ENCODE peak calls at places on chromosomes 13 and 19, in five cellular contexts. U is neural crest cell; C is RWPE1; N is NCI-H82; K is CD8-positive, alpha-beta T cell. E is an unnamed sample.

GRCh38 chr19:2027361-2027760 is 11.8 kb upstream of the BTBD2 start:
- DNase-seq in U (no peak), C (no peak), N (no peak), K (no peak), E (no peak)

GRCh38 chr13:69477451-69477850 is 630.2 kb upstream of the ATXN8OS start:
- DNase-seq in U (no peak), C (no peak), N (no peak), K (no peak), E (no peak)

GRCh38 chr13:29948246-29948645 is 97.8 kb upstream of the UBL3 start:
- DNase-seq in U (no peak), C (no peak), N (peak; percentile 85), K (no peak), E (no peak)

GRCh38 chr19:6983448-6983847 is 37.8 kb downstream of the MBD3L2B start:
- DNase-seq in U (no peak), C (no peak), N (no peak), K (no peak), E (no peak)

GRCh38 chr13:25679154-25679553 is 307.4 kb downstream of the ATP8A2 start:
- DNase-seq in U (no peak), C (no peak), N (no peak), K (no peak), E (no peak)

GRCh38 chr19:5106361-5106760 is 137.4 kb downstream of the KDM4B start:
- DNase-seq in U (no peak), C (no peak), N (peak; percentile 35), K (no peak), E (no peak)

GRCh38 chr19:50255115-50255514 is 51.7 kb downstream of the MYH14 start:
- DNase-seq in U (no peak), C (no peak), N (no peak), K (no peak), E (no peak)

GRCh38 chr19:11164879-11165406 is 9.4 kb upstream of the SPC24 start:
- DNase-seq in U (no peak), C (no peak), N (no peak), K (no peak), E (no peak)

GRCh38 chr13:40992678-40993077 is 26.4 kb downstream of the ELF1 start:
- DNase-seq in U (no peak), C (no peak), N (no peak), K (no peak), E (no peak)

GRCh38 chr13:98450495-98451167 is 126.3 kb downstream of the STK24 start:
- DNase-seq in U (peak; percentile 28), C (no peak), N (no peak), K (no peak), E (no peak)

GRCh38 chr19:45391346-45391745 is 13.5 kb downstream of the PPP1R13L start:
- DNase-seq in U (no peak), C (no peak), N (peak; percentile 69), K (no peak), E (no peak)

GRCh38 chr13:46341112-46341711 is 45.8 kb downstream of the RUBCNL start:
- DNase-seq in U (no peak), C (no peak), N (no peak), K (no peak), E (no peak)

GRCh38 chr13:71801165-71801564 is 65.8 kb downstream of the DACH1 start:
- DNase-seq in U (no peak), C (no peak), N (peak; percentile 64), K (no peak), E (no peak)